ENCODE peak calls at places on chromosomes 6 and 20, in nine cellular contexts. N is GM12892, W is GM23338, Z is breast epithelium, L is stomach, J is esophagus muscularis mucosa, Y is HL-60, R is HCT116, S is Panc1. C is an unnamed sample.

GRCh38 chr20:63204362-63204761 is 11.6 kb downstream of the YTHDF1 start:
- DNase-seq in N (no peak), J (no peak), L (no peak), R (no peak), W (no peak), Z (no peak), S (no peak), Y (no peak), C (no peak)

GRCh38 chr6:150417899-150418824 is 49.4 kb downstream of the IYD start:
- DNase-seq in N (peak), R (peak), L (no peak), Y (no peak), S (peak), J (no peak), Z (no peak), W (peak), C (peak)

GRCh38 chr20:37714973-37715657 is 21.3 kb downstream of the CTNNBL1 start:
- DNase-seq in R (no peak), Y (peak), L (no peak), W (no peak), N (no peak), S (no peak), J (no peak), Z (no peak), C (no peak)

GRCh38 chr6:5744497-5744896 is 262.2 kb downstream of the NRN1 start:
- DNase-seq in J (no peak), Z (no peak), S (no peak), Y (no peak), W (no peak), N (no peak), L (no peak), R (no peak), C (no peak)

GRCh38 chr6:155861821-155862220 is 406.2 kb upstream of the NOX3 start:
- DNase-seq in R (no peak), Y (no peak), W (no peak), N (no peak), S (no peak), Z (no peak), L (no peak), J (no peak), C (no peak)

GRCh38 chr6:36033935-36034334 is 6.3 kb downstream of the MAPK14 start:
- DNase-seq in R (no peak), Y (no peak), W (no peak), Z (no peak), N (no peak), L (no peak), S (no peak), J (no peak), C (no peak)

GRCh38 chr20:56322661-56323060 is 36.1 kb upstream of the FAM210B start:
- DNase-seq in J (no peak), Z (no peak), W (no peak), N (no peak), L (no peak), S (no peak), R (no peak), Y (no peak), C (no peak)

GRCh38 chr6:142771162-142771561 is 173.8 kb downstream of the HIVEP2 start:
- DNase-seq in W (no peak), R (no peak), L (no peak), J (no peak), Y (no peak), N (no peak), S (no peak), Z (no peak), C (no peak)

GRCh38 chr6:35893246-35893645 is 27.7 kb downstream of the SRPK1 start:
- DNase-seq in J (no peak), W (no peak), L (no peak), Z (no peak), Y (no peak), R (no peak), S (no peak), N (no peak), C (no peak)

GRCh38 chr6:106890447-106890846 is 84.1 kb downstream of the CD24 start:
- DNase-seq in J (no peak), Y (no peak), Z (no peak), L (no peak), N (no peak), S (no peak), R (no peak), W (no peak), C (no peak)

GRCh38 chr6:135411339-135411738 is 86.2 kb downstream of the AHI1 start:
- DNase-seq in J (no peak), W (no peak), R (no peak), S (no peak), N (no peak), L (no peak), Z (no peak), Y (no peak), C (no peak)

GRCh38 chr20:16569218-16570153 is 3.8 kb downstream of the KIF16B start:
- DNase-seq in Y (no peak), N (no peak), R (no peak), J (no peak), Z (no peak), W (no peak), L (no peak), S (no peak), C (no peak)

GRCh38 chr6:88761237-88762031 is 202.0 kb downstream of the RNGTT start:
- DNase-seq in R (no peak), Y (no peak), N (no peak), L (no peak), Z (no peak), W (peak), J (no peak), S (no peak), C (no peak)

GRCh38 chr6:52020961-52021570 is 66.3 kb downstream of the PKHD1 start:
- DNase-seq in N (no peak), Z (no peak), W (peak), J (no peak), Y (no peak), R (peak), S (no peak), L (no peak), C (no peak)

GRCh38 chr20:51729771-51730170 is 38.4 kb downstream of the ATP9A start:
- DNase-seq in Y (no peak), N (no peak), Z (no peak), S (no peak), J (no peak), W (no peak), L (no peak), R (no peak), C (no peak)

GRCh38 chr20:51731771-51732453 is 36.3 kb downstream of the ATP9A start:
- DNase-seq in S (no peak), Z (no peak), L (no peak), N (no peak), W (no peak), J (no peak), Y (no peak), R (no peak), C (no peak)

GRCh38 chr20:51734876-51735499 is 33.2 kb downstream of the ATP9A start:
- DNase-seq in J (no peak), Y (no peak), W (no peak), N (no peak), R (no peak), S (no peak), Z (no peak), L (no peak), C (no peak)

GRCh38 chr20:51733070-51733469 is 35.1 kb downstream of the ATP9A start:
- DNase-seq in Z (no peak), N (no peak), J (no peak), L (no peak), R (no peak), Y (no peak), W (no peak), S (no peak), C (no peak)

DNA sequence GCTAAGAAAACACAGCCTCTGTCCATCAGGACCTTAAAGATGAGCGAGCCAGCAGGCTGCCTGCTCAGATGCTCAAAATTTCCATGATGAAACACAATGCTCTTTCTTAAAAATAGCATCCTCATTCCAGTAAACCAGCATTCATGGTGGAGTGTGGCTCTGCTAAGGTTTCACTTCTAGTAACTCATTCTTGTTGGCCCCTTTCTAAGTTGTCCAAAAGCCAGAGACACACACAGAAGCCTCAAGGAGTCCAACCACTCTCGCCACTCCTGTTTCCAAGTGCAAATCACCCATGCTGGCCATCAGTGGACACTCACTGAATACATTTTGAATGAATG is 35.8 kb downstream of the ATP9A start:
- DNase-seq in J (no peak), R (no peak), S (no peak), W (no peak), L (no peak), N (no peak), Y (no peak), Z (no peak), C (no peak)
- TF ChIP-seq POLR2AphosphoS5 in J (peak), R (no peak), S (no peak), W (no peak), L (no peak), N (no peak), Y (no peak), Z (no peak), C (peak)

GRCh38 chr6:14921878-14922277 is 324.0 kb upstream of the JARID2 start:
- DNase-seq in S (no peak), L (no peak), W (no peak), Y (peak), N (no peak), J (no peak), R (no peak), Z (no peak), C (no peak)

GRCh38 chr6:14919038-14919437 is 326.8 kb upstream of the JARID2 start:
- DNase-seq in Z (no peak), W (no peak), N (no peak), Y (no peak), R (no peak), J (no peak), S (no peak), L (no peak), C (no peak)

GRCh38 chr6:14922706-14923105 is 323.2 kb upstream of the JARID2 start:
- DNase-seq in Z (no peak), L (no peak), N (no peak), R (no peak), S (no peak), Y (no peak), W (no peak), J (no peak), C (no peak)

GRCh38 chr6:14922306-14922705 is 323.6 kb upstream of the JARID2 start:
- DNase-seq in R (no peak), W (peak), N (no peak), Z (no peak), S (no peak), J (no peak), L (no peak), Y (peak), C (no peak)

DNA sequence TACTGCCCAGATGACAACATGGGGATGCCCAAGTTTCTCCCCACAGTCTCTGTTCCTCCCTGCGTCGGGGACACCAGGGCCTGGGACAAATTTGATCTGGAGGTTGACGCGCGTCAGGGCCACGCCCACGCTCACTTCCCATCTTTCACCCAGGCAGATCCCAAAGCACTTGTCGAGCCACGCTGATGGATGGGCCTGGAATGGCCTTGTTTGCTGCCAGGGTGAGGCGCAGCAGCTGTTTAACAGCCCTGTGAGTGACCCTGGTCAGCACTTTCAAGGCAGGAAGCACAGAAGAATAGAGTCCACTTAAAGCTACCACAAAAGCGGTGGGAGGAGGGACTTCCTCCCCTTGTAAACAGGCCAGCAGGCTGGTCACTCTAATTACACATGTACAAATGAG is 324.7 kb upstream of the JARID2 start:
- DNase-seq in Y (peak), S (no peak), R (no peak), J (no peak), L (peak), W (peak), Z (no peak), N (no peak), C (no peak)
- TF ChIP-seq POLR2AphosphoS5 in Y (no peak), S (no peak), R (no peak), J (peak), L (no peak), W (no peak), Z (no peak), N (no peak), C (no peak)

GRCh38 chr6:69758214-69758613 is 38.6 kb downstream of the LMBRD1 start:
- DNase-seq in L (no peak), Y (no peak), J (no peak), W (no peak), N (no peak), S (no peak), R (no peak), Z (no peak), C (no peak)
- TF ChIP-seq POLR2AphosphoS5 in L (no peak), Y (no peak), J (no peak), W (no peak), N (no peak), S (no peak), R (no peak), Z (no peak), C (no peak)

DNA sequence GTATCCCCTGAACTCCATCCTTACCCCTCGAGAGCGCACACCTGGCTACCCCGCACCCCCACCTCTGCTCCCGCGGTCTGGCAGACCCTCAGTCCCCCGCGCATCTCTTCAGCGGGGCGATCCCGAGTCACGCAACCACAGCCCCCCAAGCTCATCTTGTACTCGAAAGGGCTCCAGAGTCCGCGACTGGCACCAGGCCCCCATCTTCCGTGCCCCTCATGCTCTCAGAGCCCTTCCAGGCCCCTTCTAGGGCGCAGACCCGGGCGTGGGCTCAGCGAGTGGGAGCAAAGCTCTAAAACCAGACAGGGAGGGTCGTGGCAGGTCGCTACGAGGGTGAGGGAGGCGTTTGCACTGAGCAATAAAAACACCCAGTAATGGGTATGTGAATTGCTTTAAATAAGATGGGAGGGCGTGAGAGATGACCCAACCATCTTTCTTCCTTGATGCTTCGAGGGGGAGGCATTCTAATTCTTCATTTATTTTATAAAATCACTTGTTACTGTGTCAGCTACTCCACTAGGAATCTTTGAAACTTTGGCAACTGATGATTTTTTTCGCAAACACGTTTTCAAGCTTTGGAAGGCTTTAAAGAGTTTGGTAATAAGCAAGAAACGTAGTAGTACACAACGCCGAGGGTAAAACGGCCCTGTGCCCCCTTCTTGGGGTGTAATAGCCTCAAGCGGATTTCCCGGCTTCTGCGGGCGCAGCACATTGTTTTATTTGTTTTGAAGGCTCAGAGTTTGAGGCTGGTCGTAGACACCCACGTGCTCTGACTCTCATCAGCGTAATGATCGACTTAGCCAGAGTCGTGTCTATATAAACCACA is 42.6 kb upstream of the SUPT3H start:
- DNase-seq in J (no peak), Y (no peak), S (no peak), L (no peak), N (no peak), Z (peak), R (no peak), W (peak), C (peak)
- TF ChIP-seq POLR2AphosphoS5 in J (peak), Y (peak), S (no peak), L (no peak), N (no peak), Z (no peak), R (no peak), W (no peak), C (no peak)

GRCh38 chr6:157077251-157077650 is 246.1 kb downstream of the TMEM242 start:
- DNase-seq in L (no peak), R (no peak), N (no peak), Z (no peak), S (no peak), W (no peak), J (no peak), Y (no peak), C (no peak)

GRCh38 chr6:157076427-157076774 is 246.9 kb downstream of the TMEM242 start:
- DNase-seq in Y (no peak), N (no peak), W (no peak), Z (no peak), R (no peak), S (no peak), J (no peak), L (no peak), C (no peak)

GRCh38 chr6:157079277-157079676 is 244.0 kb downstream of the TMEM242 start:
- DNase-seq in W (no peak), R (no peak), S (no peak), N (no peak), Z (no peak), L (no peak), Y (no peak), J (no peak), C (no peak)

GRCh38 chr6:157079774-157080173 is 243.5 kb downstream of the TMEM242 start:
- DNase-seq in R (no peak), L (no peak), Y (no peak), W (no peak), S (no peak), N (no peak), J (no peak), Z (no peak), C (no peak)

DNA sequence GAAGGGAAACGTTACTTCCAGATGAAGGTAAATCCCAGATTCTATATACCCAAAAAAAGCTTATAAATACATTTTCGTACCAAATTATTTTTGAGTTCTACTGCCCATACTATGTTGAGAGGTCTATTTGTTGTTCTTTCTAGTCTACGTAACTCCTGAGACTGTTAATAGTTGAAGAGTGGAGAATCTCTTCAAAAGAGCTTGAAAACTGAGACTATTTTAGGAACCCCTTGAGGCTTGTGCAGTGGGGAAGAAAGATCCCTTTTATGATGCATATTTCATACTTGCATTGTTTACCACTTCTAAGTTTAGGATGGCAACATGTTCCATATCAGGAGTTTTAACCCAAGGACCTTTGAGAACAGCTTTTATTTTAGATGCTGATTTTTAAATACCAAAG is 245.0 kb downstream of the TMEM242 start:
- DNase-seq in L (no peak), S (no peak), Y (no peak), Z (no peak), N (no peak), J (no peak), W (no peak), R (no peak), C (no peak)
- TF ChIP-seq POLR2AphosphoS5 in L (no peak), S (no peak), Y (no peak), Z (no peak), N (no peak), J (no peak), W (no peak), R (no peak), C (no peak)

GRCh38 chr20:31661625-31662371 is 24.1 kb downstream of the COX4I2 start:
- DNase-seq in L (peak), Z (peak), N (peak), W (peak), S (peak), R (peak), J (peak), Y (peak), C (peak)
- TF ChIP-seq POLR2AphosphoS5 in L (no peak), Z (peak), N (peak), W (peak), S (peak), R (peak), J (peak), Y (no peak), C (peak)

DNA sequence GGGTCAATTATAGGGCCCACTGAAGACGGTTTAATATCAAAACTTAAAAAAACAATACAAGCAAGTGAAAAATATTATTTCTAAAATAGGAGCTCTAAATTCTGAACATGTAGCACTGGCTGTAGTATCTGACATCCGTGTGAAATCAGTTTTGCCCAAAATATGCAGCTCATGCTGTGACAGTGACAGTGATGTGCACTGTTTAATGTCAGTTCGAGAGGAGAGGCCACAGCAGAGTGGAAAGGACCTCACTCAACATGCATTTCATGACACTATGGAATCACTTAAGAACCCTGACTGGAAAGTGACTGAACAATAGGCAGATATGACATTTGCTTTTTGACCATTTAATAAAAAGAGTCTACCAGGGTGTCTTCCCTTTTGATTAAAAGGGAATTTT is 397.0 kb downstream of the FRK start:
- DNase-seq in N (no peak), Z (no peak), W (no peak), Y (no peak), L (no peak), J (no peak), R (no peak), S (no peak), C (no peak)
- TF ChIP-seq POLR2AphosphoS5 in N (no peak), Z (no peak), W (no peak), Y (no peak), L (no peak), J (no peak), R (no peak), S (no peak), C (no peak)

GRCh38 chr6:33424855-33425667 is 5.2 kb downstream of the SYNGAP1 start:
- DNase-seq in Y (no peak), Z (no peak), W (no peak), J (no peak), N (no peak), S (no peak), R (no peak), L (no peak), C (no peak)
- TF ChIP-seq POLR2AphosphoS5 in Y (no peak), Z (no peak), W (no peak), J (no peak), N (no peak), S (no peak), R (no peak), L (no peak), C (no peak)